ENCODE peak calls at places on chromosomes 7 and 10, in six cellular contexts. One of them, this sample, is unnamed. For H3K27me3, the result is how much of the 10 kb centered on the place peaks cover.

GRCh38 chr7:25949672-25950487 is 202.1 kb upstream of the NFE2L3 start:
- DNase-seq in left lung: peak
- DNase-seq in esophagus squamous epithelium: no peak
- DNase-seq in keratinocyte: no peak
- DNase-seq in AG04450: no peak
- DNase-seq in K562: peak
- DNase-seq in this sample: no peak

GRCh38 chr7:46932266-46932655 is 649.6 kb downstream of the TNS3 start:
- DNase-seq in left lung: no peak
- DNase-seq in esophagus squamous epithelium: no peak
- DNase-seq in keratinocyte: no peak
- DNase-seq in AG04450: no peak
- DNase-seq in K562: no peak
- DNase-seq in this sample: no peak

GRCh38 chr7:37193775-37194135 is 254.9 kb downstream of the ELMO1 start:
- DNase-seq in left lung: no peak
- DNase-seq in esophagus squamous epithelium: no peak
- DNase-seq in keratinocyte: no peak
- DNase-seq in AG04450: no peak
- DNase-seq in K562: no peak
- DNase-seq in this sample: no peak

GRCh38 chr10:133221331-133221730 is 8.7 kb upstream of the UTF1 start:
- DNase-seq in left lung: no peak
- DNase-seq in esophagus squamous epithelium: no peak
- DNase-seq in keratinocyte: no peak
- DNase-seq in AG04450: no peak
- DNase-seq in K562: no peak
- DNase-seq in this sample: no peak

GRCh38 chr10:75402486-75403143 is 1.1 kb upstream of the ZNF503 start:
- DNase-seq in left lung: peak
- DNase-seq in esophagus squamous epithelium: no peak
- DNase-seq in keratinocyte: no peak
- DNase-seq in AG04450: no peak
- DNase-seq in K562: no peak
- DNase-seq in this sample: no peak

GRCh38 chr10:6017781-6018354 is 40.5 kb upstream of the IL15RA start:
- DNase-seq in left lung: no peak
- DNase-seq in esophagus squamous epithelium: no peak
- DNase-seq in keratinocyte: no peak
- DNase-seq in AG04450: no peak
- DNase-seq in K562: no peak
- DNase-seq in this sample: no peak

GRCh38 chr7:73701357-73701995 is 18.0 kb downstream of the STX1A start:
- DNase-seq in left lung: no peak
- DNase-seq in esophagus squamous epithelium: no peak
- DNase-seq in keratinocyte: no peak
- DNase-seq in AG04450: no peak
- DNase-seq in K562: peak
- DNase-seq in this sample: no peak

GRCh38 chr10:6136215-6137201 is 47.7 kb downstream of the RBM17 start:
- DNase-seq in left lung: no peak
- DNase-seq in esophagus squamous epithelium: no peak
- DNase-seq in keratinocyte: no peak
- DNase-seq in AG04450: peak
- DNase-seq in K562: no peak
- DNase-seq in this sample: no peak

GRCh38 chr10:10092581-10092980 is 925.1 kb upstream of the CELF2 start:
- DNase-seq in left lung: peak
- DNase-seq in esophagus squamous epithelium: no peak
- DNase-seq in keratinocyte: no peak
- DNase-seq in AG04450: peak
- DNase-seq in K562: no peak
- DNase-seq in this sample: no peak

GRCh38 chr10:71840936-71841335 is 10.1 kb downstream of the PSAP start:
- DNase-seq in left lung: no peak
- DNase-seq in esophagus squamous epithelium: no peak
- DNase-seq in keratinocyte: no peak
- DNase-seq in AG04450: no peak
- DNase-seq in K562: no peak
- DNase-seq in this sample: no peak

GRCh38 chr10:98217793-98218192 is 50.2 kb downstream of the LOXL4 start:
- DNase-seq in left lung: no peak
- DNase-seq in esophagus squamous epithelium: no peak
- DNase-seq in keratinocyte: no peak
- DNase-seq in AG04450: no peak
- DNase-seq in K562: no peak
- DNase-seq in this sample: no peak

GRCh38 chr10:51862149-51862548 is 162.8 kb upstream of the CSTF2T start:
- DNase-seq in left lung: no peak
- DNase-seq in esophagus squamous epithelium: no peak
- DNase-seq in keratinocyte: no peak
- DNase-seq in AG04450: no peak
- DNase-seq in K562: no peak
- DNase-seq in this sample: no peak

GRCh38 chr7:148962823-148963582 is 65.3 kb downstream of the PDIA4 start:
- DNase-seq in left lung: peak
- DNase-seq in esophagus squamous epithelium: no peak
- DNase-seq in keratinocyte: no peak
- DNase-seq in AG04450: peak
- DNase-seq in K562: peak
- DNase-seq in this sample: no peak

GRCh38 chr10:58513189-58514101 is 773 bp downstream of the BICC1 start:
- DNase-seq in left lung: peak
- DNase-seq in esophagus squamous epithelium: no peak
- DNase-seq in keratinocyte: no peak
- DNase-seq in AG04450: peak
- DNase-seq in K562: no peak
- DNase-seq in this sample: peak

GRCh38 chr7:35781200-35781701 is 19.6 kb upstream of the SEPTIN7 start:
- DNase-seq in left lung: no peak
- DNase-seq in esophagus squamous epithelium: no peak
- DNase-seq in keratinocyte: no peak
- DNase-seq in AG04450: no peak
- DNase-seq in K562: no peak
- DNase-seq in this sample: no peak

GRCh38 chr10:101710064-101710695 is 15.2 kb upstream of the FBXW4 start:
- DNase-seq in left lung: no peak
- DNase-seq in esophagus squamous epithelium: no peak
- DNase-seq in keratinocyte: no peak
- DNase-seq in AG04450: no peak
- DNase-seq in K562: no peak
- DNase-seq in this sample: no peak

GRCh38 chr7:56449762-56450161 is 333.5 kb upstream of the NUPR2 start:
- DNase-seq in left lung: no peak
- DNase-seq in esophagus squamous epithelium: no peak
- DNase-seq in keratinocyte: no peak
- DNase-seq in AG04450: no peak
- DNase-seq in K562: no peak
- DNase-seq in this sample: no peak

GRCh38 chr7:14054125-14054524 is 64.7 kb upstream of the ETV1 start:
- DNase-seq in left lung: no peak
- DNase-seq in esophagus squamous epithelium: no peak
- DNase-seq in keratinocyte: no peak
- DNase-seq in AG04450: no peak
- DNase-seq in K562: no peak
- DNase-seq in this sample: no peak

GRCh38 chr7:4801839-4802231 is 26.4 kb downstream of the AP5Z1 start:
- DNase-seq in left lung: no peak
- DNase-seq in esophagus squamous epithelium: no peak
- DNase-seq in keratinocyte: no peak
- DNase-seq in AG04450: no peak
- DNase-seq in K562: no peak
- DNase-seq in this sample: peak

GRCh38 chr7:141288626-141289025 is 214.8 kb downstream of the TMEM178B start:
- DNase-seq in left lung: no peak
- DNase-seq in esophagus squamous epithelium: no peak
- DNase-seq in keratinocyte: no peak
- DNase-seq in AG04450: no peak
- DNase-seq in K562: no peak
- DNase-seq in this sample: no peak

GRCh38 chr10:63209703-63210102 is 76.6 kb downstream of the NRBF2 start:
- DNase-seq in left lung: no peak
- DNase-seq in esophagus squamous epithelium: no peak
- DNase-seq in keratinocyte: no peak
- DNase-seq in AG04450: no peak
- DNase-seq in K562: no peak
- DNase-seq in this sample: no peak

GRCh38 chr7:3310884-3311283 is 9.8 kb downstream of the SDK1 start:
- DNase-seq in left lung: no peak
- DNase-seq in esophagus squamous epithelium: no peak
- DNase-seq in keratinocyte: no peak
- DNase-seq in AG04450: no peak
- DNase-seq in K562: no peak
- DNase-seq in this sample: no peak

GRCh38 chr10:49741108-49741995 is 20.8 kb downstream of the OGDHL start:
- DNase-seq in left lung: no peak
- DNase-seq in esophagus squamous epithelium: no peak
- DNase-seq in keratinocyte: no peak
- DNase-seq in AG04450: no peak
- DNase-seq in K562: no peak
- DNase-seq in this sample: no peak

GRCh38 chr7:25933921-25934320 is 218.1 kb upstream of the NFE2L3 start:
- DNase-seq in left lung: no peak
- DNase-seq in esophagus squamous epithelium: no peak
- DNase-seq in keratinocyte: no peak
- DNase-seq in AG04450: no peak
- DNase-seq in K562: no peak
- DNase-seq in this sample: no peak

GRCh38 chr7:154480817-154481216 is 428.6 kb downstream of the DPP6 start:
- DNase-seq in left lung: no peak
- DNase-seq in esophagus squamous epithelium: no peak
- DNase-seq in keratinocyte: no peak
- DNase-seq in AG04450: no peak
- DNase-seq in K562: no peak
- DNase-seq in this sample: no peak

GRCh38 chr10:72260215-72260587 is 13.5 kb upstream of the DDIT4 start:
- DNase-seq in left lung: no peak
- DNase-seq in esophagus squamous epithelium: no peak
- DNase-seq in keratinocyte: no peak
- DNase-seq in AG04450: no peak
- DNase-seq in K562: no peak
- DNase-seq in this sample: no peak

GRCh38 chr10:17871036-17871435 is 61.9 kb downstream of the MRC1 start:
- DNase-seq in left lung: no peak
- DNase-seq in esophagus squamous epithelium: no peak
- DNase-seq in keratinocyte: no peak
- DNase-seq in AG04450: no peak
- DNase-seq in K562: no peak
- DNase-seq in this sample: no peak

GRCh38 chr7:128831994-128832879 is 2.0 kb downstream of the FLNC start:
- DNase-seq in left lung: peak
- DNase-seq in esophagus squamous epithelium: no peak
- DNase-seq in keratinocyte: no peak
- DNase-seq in AG04450: no peak
- DNase-seq in K562: peak
- DNase-seq in this sample: no peak

GRCh38 chr7:128835231-128835751 is 5.1 kb downstream of the FLNC start:
- DNase-seq in left lung: no peak
- DNase-seq in esophagus squamous epithelium: no peak
- DNase-seq in keratinocyte: no peak
- DNase-seq in AG04450: no peak
- DNase-seq in K562: no peak
- DNase-seq in this sample: no peak

GRCh38 chr7:128832880-128833147 is 2.6 kb downstream of the FLNC start:
- DNase-seq in left lung: no peak
- DNase-seq in esophagus squamous epithelium: no peak
- DNase-seq in keratinocyte: no peak
- DNase-seq in AG04450: no peak
- DNase-seq in K562: no peak
- DNase-seq in this sample: no peak

GRCh38 chr7:128833148-128833938 is 3.1 kb downstream of the FLNC start:
- DNase-seq in left lung: peak
- DNase-seq in esophagus squamous epithelium: no peak
- DNase-seq in keratinocyte: no peak
- DNase-seq in AG04450: no peak
- DNase-seq in K562: peak
- DNase-seq in this sample: peak

GRCh38 chr7:128833939-128834310 is 3.7 kb downstream of the FLNC start:
- DNase-seq in left lung: no peak
- DNase-seq in esophagus squamous epithelium: no peak
- DNase-seq in keratinocyte: no peak
- DNase-seq in AG04450: no peak
- DNase-seq in K562: no peak
- DNase-seq in this sample: no peak
- H3K4me3 ChIP-seq in left lung: no peak
- H3K4me3 ChIP-seq in esophagus squamous epithelium: no peak
- H3K4me3 ChIP-seq in keratinocyte: no peak
- H3K4me3 ChIP-seq in AG04450: peak
- H3K4me3 ChIP-seq in K562: no peak
- H3K4me3 ChIP-seq in this sample: no peak

DNA sequence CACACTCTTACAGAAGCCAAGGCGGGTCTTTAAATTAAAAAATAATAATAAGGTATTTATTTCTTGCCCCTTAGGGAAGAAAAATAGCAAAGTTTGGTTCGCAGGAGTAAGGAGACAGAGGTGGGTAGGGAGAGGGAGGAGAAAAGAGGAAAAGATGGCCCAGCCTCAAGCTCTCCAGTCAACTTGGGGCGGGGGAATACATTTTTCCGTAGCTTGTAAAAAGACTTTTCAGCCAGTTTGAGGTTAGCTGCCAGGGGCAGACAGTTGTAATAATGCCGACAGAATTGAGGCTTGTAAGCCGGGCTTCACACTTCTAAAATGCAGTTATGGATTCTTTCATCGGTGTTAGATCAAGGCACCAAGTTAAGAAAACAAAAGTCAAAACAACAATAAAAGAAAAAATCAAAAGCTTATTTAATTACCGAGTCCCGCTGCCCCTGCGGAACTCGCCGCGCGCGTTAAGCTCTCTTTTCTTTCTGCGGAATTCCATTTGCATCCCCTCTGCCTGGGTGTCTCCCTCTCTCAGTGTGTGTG is 489 bp upstream of the EVX1 start:
- DNase-seq in left lung: no peak
- DNase-seq in esophagus squamous epithelium: no peak
- DNase-seq in keratinocyte: no peak
- DNase-seq in AG04450: no peak
- DNase-seq in K562: no peak
- DNase-seq in this sample: no peak
- H3K27me3 ChIP-seq in left lung: half or more
- H3K27me3 ChIP-seq in esophagus squamous epithelium: half or more
- H3K27me3 ChIP-seq in keratinocyte: half or more
- H3K27me3 ChIP-seq in AG04450: half or more
- H3K27me3 ChIP-seq in K562: half or more
- H3K27me3 ChIP-seq in this sample: half or more

GRCh38 chr10:2744547-2745212 is 322.7 kb upstream of the PFKP start:
- DNase-seq in left lung: no peak
- DNase-seq in esophagus squamous epithelium: no peak
- DNase-seq in keratinocyte: no peak
- DNase-seq in AG04450: no peak
- DNase-seq in K562: no peak
- DNase-seq in this sample: no peak
- H3K4me3 ChIP-seq in left lung: no peak
- H3K4me3 ChIP-seq in esophagus squamous epithelium: no peak
- H3K4me3 ChIP-seq in keratinocyte: no peak
- H3K4me3 ChIP-seq in AG04450: no peak
- H3K4me3 ChIP-seq in K562: no peak
- H3K4me3 ChIP-seq in this sample: no peak

GRCh38 chr7:44151679-44152355 is 10.7 kb upstream of the MYL7 start:
- DNase-seq in left lung: no peak
- DNase-seq in esophagus squamous epithelium: no peak
- DNase-seq in keratinocyte: no peak
- DNase-seq in AG04450: no peak
- DNase-seq in K562: no peak
- DNase-seq in this sample: no peak
- H3K27me3 ChIP-seq in left lung: under half
- H3K27me3 ChIP-seq in esophagus squamous epithelium: under half
- H3K27me3 ChIP-seq in keratinocyte: under half
- H3K27me3 ChIP-seq in AG04450: under half
- H3K27me3 ChIP-seq in K562: under half
- H3K27me3 ChIP-seq in this sample: under half

GRCh38 chr7:44145419-44145968 is 4.4 kb upstream of the MYL7 start:
- DNase-seq in left lung: peak
- DNase-seq in esophagus squamous epithelium: no peak
- DNase-seq in keratinocyte: no peak
- DNase-seq in AG04450: no peak
- DNase-seq in K562: no peak
- DNase-seq in this sample: no peak
- H3K4me3 ChIP-seq in left lung: no peak
- H3K4me3 ChIP-seq in esophagus squamous epithelium: peak
- H3K4me3 ChIP-seq in keratinocyte: no peak
- H3K4me3 ChIP-seq in AG04450: peak
- H3K4me3 ChIP-seq in K562: no peak
- H3K4me3 ChIP-seq in this sample: peak